ENCODE peak calls at places on chromosome 15, in four cellular contexts. One of them, this sample, is unnamed.

GRCh38 chr15:73985101-73985873 is 6.8 kb downstream of the STOML1 start:
- DNase-seq in AG09309: no peak
- DNase-seq in GM12865: no peak
- DNase-seq in choroid plexus epithelial cell: peak; percentile 64
- DNase-seq in this sample: no peak

GRCh38 chr15:76107169-76107568 is 47.4 kb downstream of the TMEM266 start:
- DNase-seq in GM12865: no peak
- DNase-seq in choroid plexus epithelial cell: no peak
- DNase-seq in AG09309: no peak
- DNase-seq in this sample: no peak

GRCh38 chr15:62745621-62746180 is 296.8 kb upstream of the TPM1 start:
- DNase-seq in GM12865: no peak
- DNase-seq in choroid plexus epithelial cell: no peak
- DNase-seq in AG09309: no peak
- DNase-seq in this sample: no peak

GRCh38 chr15:89068325-89068784 is 19.9 kb upstream of the ABHD2 start:
- DNase-seq in GM12865: peak; percentile 92
- DNase-seq in AG09309: peak; percentile 86
- DNase-seq in choroid plexus epithelial cell: peak; percentile 98
- DNase-seq in this sample: peak; percentile 46

GRCh38 chr15:89171136-89172072 is 50.0 kb downstream of the RLBP1 start:
- DNase-seq in GM12865: peak; percentile 40
- DNase-seq in AG09309: no peak
- DNase-seq in choroid plexus epithelial cell: peak; percentile 66
- DNase-seq in this sample: peak; percentile 25

GRCh38 chr15:60751985-60752952 is 273.3 kb upstream of the ICE2 start:
- DNase-seq in choroid plexus epithelial cell: peak; percentile 95
- DNase-seq in AG09309: peak; percentile 11
- DNase-seq in GM12865: no peak
- DNase-seq in this sample: no peak

GRCh38 chr15:57873564-57874209 is 167.2 kb downstream of the POLR2M start:
- DNase-seq in GM12865: no peak
- DNase-seq in AG09309: no peak
- DNase-seq in choroid plexus epithelial cell: peak; percentile 70
- DNase-seq in this sample: no peak

GRCh38 chr15:57118013-57118799 is 199.8 kb downstream of the TCF12 start:
- DNase-seq in AG09309: no peak
- DNase-seq in GM12865: peak; percentile 32
- DNase-seq in choroid plexus epithelial cell: peak; percentile 57
- DNase-seq in this sample: no peak

GRCh38 chr15:59892995-59893394 is 111.1 kb upstream of the FOXB1 start:
- DNase-seq in GM12865: no peak
- DNase-seq in AG09309: no peak
- DNase-seq in choroid plexus epithelial cell: peak; percentile 35
- DNase-seq in this sample: no peak

GRCh38 chr15:88900309-88900981 is 5.1 kb upstream of the HAPLN3 start:
- DNase-seq in GM12865: no peak
- DNase-seq in choroid plexus epithelial cell: peak; percentile 69
- DNase-seq in AG09309: no peak
- DNase-seq in this sample: no peak

GRCh38 chr15:69475769-69476358 is 23.2 kb downstream of the RPLP1 start:
- DNase-seq in choroid plexus epithelial cell: peak; percentile 83
- DNase-seq in AG09309: no peak
- DNase-seq in GM12865: peak; percentile 65
- DNase-seq in this sample: peak; percentile 69

GRCh38 chr15:89447676-89448075 is 48.7 kb downstream of the RHCG start:
- DNase-seq in choroid plexus epithelial cell: no peak
- DNase-seq in GM12865: no peak
- DNase-seq in AG09309: no peak
- DNase-seq in this sample: no peak

GRCh38 chr15:91975241-91975978 is 121.9 kb downstream of the SLCO3A1 start:
- DNase-seq in GM12865: no peak
- DNase-seq in choroid plexus epithelial cell: no peak
- DNase-seq in AG09309: no peak
- DNase-seq in this sample: no peak

GRCh38 chr15:34944946-34945345 is 24.6 kb downstream of the AQR start:
- DNase-seq in GM12865: no peak
- DNase-seq in AG09309: peak; percentile 8
- DNase-seq in choroid plexus epithelial cell: peak; percentile 8
- DNase-seq in this sample: no peak

GRCh38 chr15:84725001-84725491 is 9.1 kb upstream of the SEC11A start:
- DNase-seq in GM12865: peak; percentile 82
- DNase-seq in choroid plexus epithelial cell: peak; percentile 34
- DNase-seq in AG09309: no peak
- DNase-seq in this sample: peak; percentile 30

GRCh38 chr15:85825719-85826118 is 31.0 kb upstream of the KLHL25 start:
- DNase-seq in AG09309: no peak
- DNase-seq in GM12865: no peak
- DNase-seq in choroid plexus epithelial cell: no peak
- DNase-seq in this sample: no peak

GRCh38 chr15:97961067-97961954 is 808 bp downstream of the ARRDC4 start:
- DNase-seq in GM12865: no peak
- DNase-seq in choroid plexus epithelial cell: no peak
- DNase-seq in AG09309: no peak
- DNase-seq in this sample: no peak

GRCh38 chr15:94673801-94674200 is 442.4 kb downstream of the MCTP2 start:
- DNase-seq in choroid plexus epithelial cell: no peak
- DNase-seq in AG09309: no peak
- DNase-seq in GM12865: no peak
- DNase-seq in this sample: no peak

GRCh38 chr15:40793216-40793989 is 13.5 kb upstream of the ZFYVE19 start:
- DNase-seq in AG09309: peak; percentile 78
- DNase-seq in choroid plexus epithelial cell: peak; percentile 96
- DNase-seq in GM12865: peak; percentile 24
- DNase-seq in this sample: no peak

GRCh38 chr15:33007295-33007855 is 187.1 kb downstream of the FMN1 start:
- DNase-seq in GM12865: no peak
- DNase-seq in choroid plexus epithelial cell: peak; percentile 88
- DNase-seq in AG09309: no peak
- DNase-seq in this sample: no peak
- TF ChIP-seq CTCF in GM12865: no peak
- TF ChIP-seq CTCF in choroid plexus epithelial cell: peak; percentile 60
- TF ChIP-seq CTCF in AG09309: no peak
- TF ChIP-seq CTCF in this sample: no peak

GRCh38 chr15:26983822-26984221 is 12.8 kb downstream of the GABRG3 start:
- DNase-seq in choroid plexus epithelial cell: no peak
- DNase-seq in GM12865: no peak
- DNase-seq in AG09309: no peak
- DNase-seq in this sample: no peak
- TF ChIP-seq CTCF in choroid plexus epithelial cell: no peak
- TF ChIP-seq CTCF in GM12865: no peak
- TF ChIP-seq CTCF in AG09309: no peak
- TF ChIP-seq CTCF in this sample: no peak

GRCh38 chr15:70505411-70505919 is 257.9 kb downstream of the UACA start:
- DNase-seq in choroid plexus epithelial cell: peak; percentile 83
- DNase-seq in AG09309: peak; percentile 60
- DNase-seq in GM12865: peak; percentile 66
- DNase-seq in this sample: no peak

GRCh38 chr15:70503798-70504304 is 259.5 kb downstream of the UACA start:
- DNase-seq in choroid plexus epithelial cell: no peak
- DNase-seq in GM12865: no peak
- DNase-seq in AG09309: no peak
- DNase-seq in this sample: no peak

GRCh38 chr15:70504305-70504951 is 258.9 kb downstream of the UACA start:
- DNase-seq in AG09309: no peak
- DNase-seq in GM12865: peak; percentile 91
- DNase-seq in choroid plexus epithelial cell: peak; percentile 65
- DNase-seq in this sample: peak; percentile 69

GRCh38 chr15:70505971-70506887 is 257.1 kb downstream of the UACA start:
- DNase-seq in GM12865: no peak
- DNase-seq in AG09309: no peak
- DNase-seq in choroid plexus epithelial cell: no peak
- DNase-seq in this sample: no peak

DNA sequence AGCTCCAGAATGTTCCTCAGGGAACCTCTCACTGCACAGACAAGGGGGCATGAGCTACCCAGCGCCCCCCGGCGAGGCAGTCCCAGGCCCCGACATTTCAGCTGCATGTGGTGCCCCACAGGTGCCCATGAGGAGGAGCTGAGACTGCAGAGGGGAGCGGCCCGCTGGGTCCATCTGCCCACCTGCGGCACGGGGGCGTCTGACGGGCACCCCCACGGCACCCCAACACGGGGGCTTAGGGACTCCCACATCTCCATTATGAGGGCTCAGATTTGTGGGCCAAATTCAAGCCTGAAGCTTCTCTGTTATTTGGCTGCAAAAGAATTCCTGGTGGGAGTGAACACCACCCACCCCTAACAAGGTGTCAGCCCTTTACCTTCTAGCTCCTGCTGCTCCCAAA is 258.4 kb downstream of the UACA start:
- DNase-seq in AG09309: no peak
- DNase-seq in choroid plexus epithelial cell: no peak
- DNase-seq in GM12865: no peak
- DNase-seq in this sample: no peak
- TF ChIP-seq CTCF in AG09309: no peak
- TF ChIP-seq CTCF in choroid plexus epithelial cell: no peak
- TF ChIP-seq CTCF in GM12865: no peak
- TF ChIP-seq CTCF in this sample: no peak

GRCh38 chr15:71591057-71591456 is 219.3 kb upstream of the NR2E3 start:
- DNase-seq in GM12865: no peak
- DNase-seq in AG09309: no peak
- DNase-seq in choroid plexus epithelial cell: no peak
- DNase-seq in this sample: no peak
- TF ChIP-seq CTCF in GM12865: no peak
- TF ChIP-seq CTCF in AG09309: no peak
- TF ChIP-seq CTCF in choroid plexus epithelial cell: peak; percentile 35
- TF ChIP-seq CTCF in this sample: no peak

GRCh38 chr15:44243829-44244228 is 44.7 kb upstream of the GOLM2 start:
- DNase-seq in choroid plexus epithelial cell: no peak
- DNase-seq in GM12865: no peak
- DNase-seq in AG09309: no peak
- DNase-seq in this sample: no peak
- TF ChIP-seq CTCF in choroid plexus epithelial cell: peak; percentile 37
- TF ChIP-seq CTCF in GM12865: no peak
- TF ChIP-seq CTCF in AG09309: no peak
- TF ChIP-seq CTCF in this sample: no peak

GRCh38 chr15:26075770-26076169 is 212.6 kb upstream of the ATP10A start:
- DNase-seq in choroid plexus epithelial cell: no peak
- DNase-seq in AG09309: no peak
- DNase-seq in GM12865: no peak
- DNase-seq in this sample: no peak
- TF ChIP-seq CTCF in choroid plexus epithelial cell: no peak
- TF ChIP-seq CTCF in AG09309: no peak
- TF ChIP-seq CTCF in GM12865: no peak
- TF ChIP-seq CTCF in this sample: no peak

GRCh38 chr15:90545095-90545494 is 15.4 kb downstream of the CRTC3 start:
- DNase-seq in AG09309: no peak
- DNase-seq in GM12865: no peak
- DNase-seq in choroid plexus epithelial cell: no peak
- DNase-seq in this sample: no peak
- TF ChIP-seq CTCF in AG09309: no peak
- TF ChIP-seq CTCF in GM12865: no peak
- TF ChIP-seq CTCF in choroid plexus epithelial cell: peak; percentile 7
- TF ChIP-seq CTCF in this sample: no peak

DNA sequence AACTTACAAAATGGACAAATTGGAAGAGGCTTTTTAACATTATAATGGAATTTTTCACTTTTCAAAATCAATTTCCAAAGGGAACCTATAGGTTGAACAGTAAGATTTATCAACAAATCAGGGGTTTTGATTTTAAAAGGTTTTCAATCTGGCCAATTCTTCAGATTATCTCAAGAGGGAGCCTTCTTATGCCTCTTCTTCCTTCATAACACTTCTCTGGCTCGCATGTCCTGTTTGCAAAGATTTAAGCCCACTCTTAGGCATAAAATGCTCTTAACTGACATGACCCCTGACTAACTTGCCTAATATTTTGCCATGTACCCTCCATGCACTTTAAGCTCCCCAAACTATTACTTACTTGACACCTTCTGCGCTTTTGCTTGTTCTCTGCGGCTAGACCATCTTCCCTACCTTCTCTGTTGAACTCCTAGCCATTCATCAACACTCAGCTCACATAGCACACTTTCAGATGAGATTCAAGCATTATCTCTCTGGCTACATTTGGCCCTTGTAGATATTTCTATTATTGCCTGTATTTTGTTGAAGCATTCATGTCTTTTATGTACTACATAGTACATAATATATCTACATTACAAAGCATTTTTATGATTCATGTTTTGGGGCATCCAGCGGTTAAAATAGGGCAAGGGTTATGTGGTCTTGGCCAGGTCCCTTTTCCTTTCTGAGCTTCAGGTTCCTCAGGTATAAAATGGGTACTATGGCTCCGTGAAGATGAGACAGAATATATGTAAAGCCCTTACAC is 1.0 kb upstream of the ARIH1 start:
- DNase-seq in GM12865: peak; percentile 4
- DNase-seq in choroid plexus epithelial cell: peak; percentile 69
- DNase-seq in AG09309: no peak
- DNase-seq in this sample: no peak
- TF ChIP-seq CTCF in GM12865: no peak
- TF ChIP-seq CTCF in choroid plexus epithelial cell: peak; percentile 52
- TF ChIP-seq CTCF in AG09309: peak; percentile 27
- TF ChIP-seq CTCF in this sample: no peak

This sample was measured in GM20000.